ENCODE peak calls at places on chromosomes 5 and 9, in four cellular contexts. One of them, this sample, is unnamed.

GRCh38 chr5:82073179-82073578 is 101.4 kb downstream of the ATG10 start:
- DNase-seq in uterus: no peak
- DNase-seq in A549: no peak
- DNase-seq in heart left ventricle: no peak
- DNase-seq in this sample: no peak

GRCh38 chr5:155624597-155625241 is 611.2 kb downstream of the KIF4B start:
- DNase-seq in uterus: no peak
- DNase-seq in A549: no peak
- DNase-seq in heart left ventricle: no peak
- DNase-seq in this sample: no peak

GRCh38 chr5:148387325-148387724 is 3.6 kb downstream of the FBXO38 start:
- DNase-seq in uterus: no peak
- DNase-seq in A549: no peak
- DNase-seq in heart left ventricle: no peak
- DNase-seq in this sample: no peak

GRCh38 chr9:73023025-73023541 is 70.2 kb upstream of the ALDH1A1 start:
- DNase-seq in uterus: peak
- DNase-seq in A549: peak
- DNase-seq in heart left ventricle: peak
- DNase-seq in this sample: peak

GRCh38 chr9:133805876-133806622 is 67.9 kb upstream of the SARDH start:
- DNase-seq in uterus: no peak
- DNase-seq in A549: no peak
- DNase-seq in heart left ventricle: no peak
- DNase-seq in this sample: no peak

GRCh38 chr5:178372091-178372695 is 139.6 kb upstream of the PHYKPL start:
- DNase-seq in uterus: peak
- DNase-seq in A549: no peak
- DNase-seq in heart left ventricle: no peak
- DNase-seq in this sample: no peak

GRCh38 chr5:147671365-147671764 is 111.2 kb downstream of the JAKMIP2 start:
- DNase-seq in uterus: no peak
- DNase-seq in A549: no peak
- DNase-seq in heart left ventricle: no peak
- DNase-seq in this sample: no peak

GRCh38 chr5:161152415-161152814 is 300.4 kb upstream of the ATP10B start:
- DNase-seq in uterus: no peak
- DNase-seq in A549: no peak
- DNase-seq in heart left ventricle: no peak
- DNase-seq in this sample: no peak

GRCh38 chr9:99253772-99254431 is 31.8 kb downstream of the SEC61B start:
- DNase-seq in uterus: no peak
- DNase-seq in A549: no peak
- DNase-seq in heart left ventricle: no peak
- DNase-seq in this sample: no peak

GRCh38 chr9:6271508-6272228 is 56.1 kb downstream of the IL33 start:
- DNase-seq in uterus: no peak
- DNase-seq in A549: no peak
- DNase-seq in heart left ventricle: no peak
- DNase-seq in this sample: no peak

GRCh38 chr5:2039180-2039531 is 156.4 kb upstream of the IRX4 start:
- DNase-seq in uterus: no peak
- DNase-seq in A549: no peak
- DNase-seq in heart left ventricle: no peak
- DNase-seq in this sample: no peak

GRCh38 chr9:79196606-79197005 is 375.2 kb upstream of the TLE4 start:
- DNase-seq in uterus: no peak
- DNase-seq in A549: no peak
- DNase-seq in heart left ventricle: no peak
- DNase-seq in this sample: no peak

GRCh38 chr9:95506438-95506691 is 10.4 kb downstream of the PTCH1 start:
- DNase-seq in uterus: peak
- DNase-seq in A549: peak
- DNase-seq in heart left ventricle: peak
- DNase-seq in this sample: peak

GRCh38 chr5:160555836-160556660 is 134.4 kb downstream of the PTTG1 start:
- DNase-seq in uterus: no peak
- DNase-seq in A549: no peak
- DNase-seq in heart left ventricle: no peak
- DNase-seq in this sample: no peak

GRCh38 chr9:1152171-1152570 is 102.0 kb downstream of the DMRT2 start:
- DNase-seq in uterus: no peak
- DNase-seq in A549: no peak
- DNase-seq in heart left ventricle: no peak
- DNase-seq in this sample: no peak

GRCh38 chr9:6764570-6765334 is 7.0 kb downstream of the KDM4C start:
- DNase-seq in uterus: no peak
- DNase-seq in A549: no peak
- DNase-seq in heart left ventricle: no peak
- DNase-seq in this sample: no peak

GRCh38 chr5:179346401-179346800 is 1.1 kb upstream of the ADAMTS2 start:
- DNase-seq in uterus: no peak
- DNase-seq in A549: no peak
- DNase-seq in heart left ventricle: no peak
- DNase-seq in this sample: no peak

GRCh38 chr9:131724678-131725077 is 15.2 kb downstream of the RAPGEF1 start:
- DNase-seq in uterus: no peak
- DNase-seq in A549: no peak
- DNase-seq in heart left ventricle: no peak
- DNase-seq in this sample: no peak

GRCh38 chr5:98121036-98121936 is 652.2 kb upstream of the RGMB start:
- DNase-seq in uterus: no peak
- DNase-seq in A549: no peak
- DNase-seq in heart left ventricle: no peak
- DNase-seq in this sample: no peak

GRCh38 chr5:179300834-179301233 is 44.4 kb downstream of the ADAMTS2 start:
- DNase-seq in uterus: peak
- DNase-seq in A549: no peak
- DNase-seq in heart left ventricle: peak
- DNase-seq in this sample: no peak

GRCh38 chr5:133460172-133460758 is 152.1 kb downstream of the FSTL4 start:
- DNase-seq in uterus: no peak
- DNase-seq in A549: peak
- DNase-seq in heart left ventricle: no peak
- DNase-seq in this sample: peak

GRCh38 chr5:147439253-147439652 is 70.6 kb downstream of the DPYSL3 start:
- DNase-seq in uterus: no peak
- DNase-seq in A549: no peak
- DNase-seq in heart left ventricle: no peak
- DNase-seq in this sample: peak

GRCh38 chr5:133244242-133244641 is 192.4 kb downstream of the HSPA4 start:
- DNase-seq in uterus: no peak
- DNase-seq in A549: no peak
- DNase-seq in heart left ventricle: no peak
- DNase-seq in this sample: no peak

GRCh38 chr5:126462239-126463014 is 39.2 kb downstream of the GRAMD2B start:
- DNase-seq in uterus: peak
- DNase-seq in A549: no peak
- DNase-seq in heart left ventricle: no peak
- DNase-seq in this sample: no peak

GRCh38 chr9:126055386-126055785 is 271.2 kb upstream of the MVB12B start:
- DNase-seq in uterus: no peak
- DNase-seq in A549: no peak
- DNase-seq in heart left ventricle: no peak
- DNase-seq in this sample: no peak

GRCh38 chr9:134466869-134467616 is 140.8 kb downstream of the RXRA start:
- DNase-seq in uterus: no peak
- DNase-seq in A549: no peak
- DNase-seq in heart left ventricle: no peak
- DNase-seq in this sample: no peak

GRCh38 chr5:72770266-72770665 is 46.2 kb upstream of the TNPO1 start:
- DNase-seq in uterus: no peak
- DNase-seq in A549: no peak
- DNase-seq in heart left ventricle: no peak
- DNase-seq in this sample: no peak

GRCh38 chr5:19322716-19323485 is 665.1 kb downstream of the CDH18 start:
- DNase-seq in uterus: no peak
- DNase-seq in A549: peak
- DNase-seq in heart left ventricle: no peak
- DNase-seq in this sample: peak

DNA sequence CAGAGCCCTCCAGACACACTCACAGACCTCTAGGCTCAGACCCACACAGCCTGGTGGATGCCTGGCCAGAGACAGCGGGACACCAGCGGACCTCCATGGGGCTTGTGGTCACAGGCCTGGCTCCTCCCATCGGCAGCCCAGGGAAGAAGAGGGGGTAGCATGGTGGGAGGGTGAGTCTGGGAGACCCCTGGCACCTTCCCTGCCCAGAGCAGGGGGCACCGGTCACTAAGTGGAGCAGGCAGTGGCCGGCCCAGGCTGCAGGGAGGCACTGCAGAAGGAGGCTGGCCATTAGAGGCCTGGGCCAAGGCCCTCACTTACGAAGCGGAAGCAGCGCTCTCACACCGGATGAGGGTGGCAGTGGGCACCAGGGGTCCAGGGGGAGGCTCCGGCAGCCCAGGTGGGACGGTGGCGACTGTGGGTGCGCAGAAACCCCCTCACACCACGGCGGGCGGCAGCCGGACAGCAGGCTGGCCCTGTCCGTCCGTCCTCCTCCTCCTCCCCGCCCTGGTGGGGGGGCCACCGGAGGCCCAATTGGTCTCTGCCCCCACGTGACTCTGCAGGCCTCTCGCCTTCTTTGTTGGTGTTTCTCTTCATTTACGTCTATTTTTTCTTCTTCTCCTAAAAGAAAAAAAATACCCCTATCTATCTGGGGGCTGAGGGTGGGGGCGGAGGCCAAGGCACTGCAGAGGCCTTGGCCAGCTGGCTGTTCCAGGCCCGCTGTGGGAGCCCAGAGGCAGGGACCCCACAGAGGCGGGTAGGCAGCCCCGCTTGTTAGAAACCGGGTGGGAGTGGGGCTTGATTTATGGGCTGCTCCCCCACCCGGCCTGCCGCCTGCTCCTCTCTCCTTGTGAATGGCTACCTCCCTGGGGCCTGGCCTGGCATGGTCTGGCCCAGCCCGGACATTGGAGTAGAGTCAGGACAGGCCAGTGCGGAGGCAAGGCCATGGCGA is at the start of gene NR5A1:
- DNase-seq in uterus: no peak
- DNase-seq in A549: no peak
- DNase-seq in heart left ventricle: no peak
- DNase-seq in this sample: no peak
- TF ChIP-seq POLR2A in uterus: no peak
- TF ChIP-seq POLR2A in A549: no peak
- TF ChIP-seq POLR2A in heart left ventricle: no peak
- TF ChIP-seq POLR2A in this sample: no peak

DNA sequence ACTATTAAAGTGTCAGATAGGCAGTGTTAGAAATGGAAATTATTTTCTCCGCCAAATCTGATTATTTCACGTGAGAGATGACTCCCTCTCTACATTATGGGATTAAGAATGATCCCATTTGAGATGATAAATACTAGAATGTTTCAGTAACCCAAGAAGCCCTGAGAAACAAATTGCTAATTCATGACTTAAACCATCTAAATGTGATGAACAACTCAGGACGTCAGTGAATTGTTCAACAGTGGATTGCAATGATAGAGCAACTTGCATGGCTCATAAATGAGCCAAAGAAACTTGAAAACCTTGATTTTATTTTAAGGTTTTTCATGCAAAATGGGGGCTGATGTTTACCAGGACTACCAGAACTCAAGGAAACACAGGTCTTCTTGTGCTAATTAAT is 350.5 kb upstream of the WWC1 start:
- DNase-seq in uterus: no peak
- DNase-seq in A549: no peak
- DNase-seq in heart left ventricle: no peak
- DNase-seq in this sample: no peak
- TF ChIP-seq POLR2A in uterus: no peak
- TF ChIP-seq POLR2A in A549: no peak
- TF ChIP-seq POLR2A in heart left ventricle: no peak
- TF ChIP-seq POLR2A in this sample: no peak

DNA sequence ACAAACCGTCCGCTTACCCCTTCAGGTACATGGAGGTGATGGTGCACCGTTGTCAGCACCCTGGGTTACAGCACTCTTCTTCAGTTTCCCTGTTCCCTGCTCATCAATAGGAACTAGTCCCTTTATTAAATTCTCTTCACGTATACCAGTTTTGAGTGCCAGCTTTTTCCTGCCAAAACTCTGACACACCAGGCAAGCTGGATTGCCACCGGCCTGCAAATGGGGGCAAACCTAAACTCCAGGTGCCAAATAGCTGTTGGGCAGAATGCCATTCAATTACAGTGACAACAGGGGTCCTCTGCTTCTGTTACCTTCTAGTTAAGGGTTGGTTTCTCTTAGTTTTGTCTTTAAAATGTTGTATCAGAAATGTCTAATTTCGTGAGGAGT is 400.4 kb downstream of the OSTF1 start:
- DNase-seq in uterus: no peak
- DNase-seq in A549: no peak
- DNase-seq in heart left ventricle: no peak
- DNase-seq in this sample: no peak
- TF ChIP-seq POLR2A in uterus: no peak
- TF ChIP-seq POLR2A in A549: no peak
- TF ChIP-seq POLR2A in heart left ventricle: no peak
- TF ChIP-seq POLR2A in this sample: no peak

DNA sequence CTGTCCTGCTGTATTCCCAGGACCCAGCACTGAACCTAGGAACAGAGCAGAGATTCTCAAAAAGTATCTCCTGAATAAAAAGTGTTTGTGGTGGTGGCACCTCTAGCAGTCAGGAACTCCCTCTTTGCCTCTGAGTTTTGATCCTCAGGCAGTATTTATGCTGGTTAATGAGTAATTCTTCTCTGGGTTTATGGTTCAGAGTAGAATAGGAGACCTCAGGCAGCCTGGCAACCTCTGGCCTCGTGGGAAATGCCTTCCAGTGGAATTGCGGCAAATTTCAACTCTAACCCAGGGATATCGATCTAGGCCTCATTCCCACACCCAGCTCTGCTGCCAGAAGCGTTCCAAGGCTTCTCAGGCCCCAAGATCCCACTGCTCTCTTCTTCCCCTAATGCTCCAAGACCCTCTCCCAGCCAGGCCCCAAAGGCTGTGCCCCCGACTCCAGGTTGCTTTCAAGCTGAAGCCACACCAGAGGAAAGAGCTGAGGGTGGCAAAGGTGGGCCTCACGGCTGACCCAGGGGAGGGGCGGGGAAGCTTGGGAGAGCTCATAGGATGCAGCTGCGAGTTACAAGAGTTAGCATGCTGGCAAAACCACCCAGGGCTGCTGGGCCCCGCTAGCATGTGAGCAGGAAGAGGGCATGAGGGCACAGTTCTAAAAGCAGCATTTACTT is 10.9 kb upstream of the HDHD3 start:
- DNase-seq in uterus: no peak
- DNase-seq in A549: no peak
- DNase-seq in heart left ventricle: no peak
- DNase-seq in this sample: no peak
- TF ChIP-seq POLR2A in uterus: no peak
- TF ChIP-seq POLR2A in A549: no peak
- TF ChIP-seq POLR2A in heart left ventricle: no peak
- TF ChIP-seq POLR2A in this sample: no peak

GRCh38 chr5:138542956-138543729 is at the start of gene ETF1:
- DNase-seq in uterus: peak
- DNase-seq in A549: peak
- DNase-seq in heart left ventricle: peak
- DNase-seq in this sample: peak
- TF ChIP-seq POLR2A in uterus: peak
- TF ChIP-seq POLR2A in A549: peak
- TF ChIP-seq POLR2A in heart left ventricle: peak
- TF ChIP-seq POLR2A in this sample: peak